ENCODE peak calls at places on chromosome 18, in ten cellular contexts. S is CD8-positive, alpha-beta T cell; F is activated CD8-positive, alpha-beta memory T cell treated with anti-CD3 and anti-CD28 coated beads for 24 hours; V is T-helper 22 cell; O is hypothalamus; P is amygdala; E is foreskin fibroblast; Y is fibroblast of pulmonary artery; H is mesothelial cell of epicardium; I is lung microvascular endothelial cell. X is an unnamed sample.

GRCh38 chr18:27062802-27063201 is 122.3 kb downstream of the CHST9 start:
- DNase-seq in H (no peak), P (no peak), S (no peak), Y (no peak), E (no peak), F (no peak), O (no peak), V (no peak), I (no peak), X (no peak)

GRCh38 chr18:45503988-45504387 is 111.3 kb upstream of the SLC14A2 start:
- DNase-seq in V (no peak), I (no peak), P (no peak), E (no peak), H (no peak), O (no peak), F (no peak), Y (no peak), S (no peak), X (no peak)

GRCh38 chr18:59787998-59788875 is 91.0 kb upstream of the CCBE1 start:
- DNase-seq in V (no peak), P (no peak), E (peak; percentile 77), H (no peak), O (no peak), S (no peak), Y (peak; percentile 69), F (no peak), I (no peak), X (no peak)

GRCh38 chr18:51195602-51196115 is 1.8 kb downstream of the MEX3C start:
- DNase-seq in V (no peak), I (peak; percentile 46), E (no peak), H (no peak), F (peak; percentile 67), P (no peak), O (no peak), S (peak; percentile 13), Y (peak; percentile 43), X (no peak)

GRCh38 chr18:13680612-13681011 is 45.7 kb downstream of the FAM210A start:
- DNase-seq in S (no peak), P (no peak), H (peak; percentile 48), V (no peak), Y (no peak), O (no peak), F (no peak), I (peak; percentile 42), E (no peak), X (no peak)

GRCh38 chr18:75828379-75828778 is 400.9 kb upstream of the SMIM21 start:
- DNase-seq in P (no peak), O (no peak), F (no peak), I (no peak), S (no peak), E (no peak), H (no peak), Y (no peak), V (no peak), X (no peak)

GRCh38 chr18:59515147-59515546 is 156.1 kb upstream of the LMAN1 start:
- DNase-seq in V (no peak), S (no peak), P (no peak), E (no peak), F (no peak), H (no peak), Y (no peak), O (no peak), I (no peak), X (no peak)

GRCh38 chr18:76434452-76434851 is 60.6 kb downstream of the ZNF516 start:
- DNase-seq in Y (no peak), O (no peak), I (peak; percentile 31), E (no peak), P (no peak), V (no peak), H (no peak), S (no peak), F (no peak), X (no peak)